ENCODE peak calls at places on chromosomes 3 and 15, in ten cellular contexts. L, Z, Q, I, Y, E, U, D, T and M are unnamed samples.

GRCh38 chr3:43726511-43726910 is 35.8 kb downstream of the ABHD5 start:
- DNase-seq in L (peak), Z (no peak), Q (no peak), I (peak), Y (no peak), E (no peak), U (peak), D (no peak), T (no peak), M (no peak)

GRCh38 chr3:55417211-55417610 is 69.9 kb downstream of the WNT5A start:
- DNase-seq in L (no peak), Z (no peak), Q (no peak), I (no peak), Y (no peak), E (no peak), U (no peak), D (no peak), T (no peak), M (no peak)

GRCh38 chr15:50148362-50148963 is 29.4 kb upstream of the ATP8B4 start:
- DNase-seq in L (peak), Z (no peak), Q (no peak), I (peak), Y (no peak), E (no peak), U (peak), D (no peak), T (peak), M (peak)

GRCh38 chr15:62250176-62250575 is 85.1 kb upstream of the C2CD4B start:
- DNase-seq in L (no peak), Z (no peak), Q (no peak), I (no peak), Y (no peak), E (no peak), U (no peak), D (no peak), T (no peak), M (no peak)

GRCh38 chr3:61740494-61740893 is 179.1 kb downstream of the PTPRG start:
- DNase-seq in L (no peak), Z (no peak), Q (no peak), I (no peak), Y (no peak), E (no peak), U (no peak), D (no peak), T (no peak), M (no peak)

GRCh38 chr3:110456001-110456400 is 615.6 kb upstream of the NECTIN3 start:
- DNase-seq in L (peak), Z (no peak), Q (no peak), I (no peak), Y (no peak), E (no peak), U (no peak), D (no peak), T (no peak), M (no peak)

GRCh38 chr3:98680723-98681122 is 82.4 kb upstream of the ST3GAL6 start:
- DNase-seq in L (no peak), Z (no peak), Q (no peak), I (peak), Y (no peak), E (no peak), U (no peak), D (no peak), T (no peak), M (no peak)

GRCh38 chr3:167394003-167394402 is 13.9 kb upstream of the ZBBX start:
- DNase-seq in L (no peak), Z (no peak), Q (no peak), I (no peak), Y (no peak), E (no peak), U (no peak), D (no peak), T (peak), M (no peak)

GRCh38 chr3:14769531-14770325 is 49.0 kb upstream of the FGD5 start:
- DNase-seq in L (no peak), Z (no peak), Q (no peak), I (no peak), Y (no peak), E (no peak), U (no peak), D (no peak), T (no peak), M (no peak)